ENCODE peak calls at places on chromosomes 4 and X, in ten cellular contexts. M is gastrocnemius medialis; G is NCI-H2171; H is stimulated activated naive B cell treated with anti-CD40 and anti-IgM and Interleukin-4, amounts not matched to agents 10 μg/mL and 1 μg/mL and 100 μg/mL, for 72 hours; C is NAMALWA; Z is activated T-cell treated with anti-CD3 and anti-CD28 coated beads, Interleukin-2, amount 50 U/mL, for 72 hours; F is stimulated activated CD4-positive, alpha-beta T cell treated with anti-CD3 and anti-CD28 coated beads, Interleukin-1b, Interleukin-23, amount 100 ng/mL, for 24 hours; E is stimulated activated naive CD4-positive, alpha-beta T cell; K is T-helper 2 cell; D is frontal cortex. N is an unnamed sample.

GRCh38 chr4:16161866-16162408 is 64.3 kb downstream of the TAPT1 start:
- DNase-seq in M (no peak), G (no peak), H (no peak), C (no peak), Z (no peak), F (no peak), E (no peak), K (no peak), D (no peak), N (no peak)

GRCh38 chrX:10190367-10190766 is 33.6 kb downstream of the CLCN4 start:
- DNase-seq in M (no peak), G (peak; percentile 11), H (no peak), C (peak; percentile 60), Z (no peak), F (no peak), E (no peak), K (no peak), D (peak; percentile 21), N (no peak)

GRCh38 chr4:154618708-154619315 is 6.4 kb upstream of the FGG start:
- DNase-seq in M (no peak), G (no peak), H (peak; percentile 51), C (peak; percentile 83), Z (peak; percentile 67), F (peak; percentile 19), E (peak; percentile 12), K (peak; percentile 2), D (no peak), N (no peak)

GRCh38 chrX:24147165-24147564 is 2.4 kb upstream of the ZFX start:
- DNase-seq in M (no peak), G (no peak), H (no peak), C (no peak), Z (no peak), F (no peak), E (no peak), K (no peak), D (no peak), N (no peak)

GRCh38 chr4:1333256-1333655 is 13.8 kb upstream of the UVSSA start:
- DNase-seq in M (no peak), G (no peak), H (no peak), C (no peak), Z (no peak), F (no peak), E (no peak), K (no peak), D (no peak), N (no peak)

GRCh38 chrX:16786791-16787735 is 797 bp downstream of the TXLNG start:
- DNase-seq in M (peak; percentile 11), G (peak; percentile 1), H (peak; percentile 29), C (peak; percentile 45), Z (peak; percentile 58), F (no peak), E (peak; percentile 5), K (peak; percentile 43), D (peak; percentile 29), N (peak; percentile 35)

GRCh38 chrX:148609766-148610698 is 109.6 kb downstream of the AFF2 start:
- DNase-seq in M (no peak), G (no peak), H (peak; percentile 23), C (peak; percentile 63), Z (no peak), F (no peak), E (no peak), K (no peak), D (no peak), N (no peak)

GRCh38 chrX:21813612-21814368 is 25.6 kb upstream of the MBTPS2 start:
- DNase-seq in M (no peak), G (no peak), H (no peak), C (no peak), Z (no peak), F (no peak), E (no peak), K (no peak), D (no peak), N (no peak)

GRCh38 chr4:176448761-176449160 is 129.0 kb downstream of the SPCS3 start:
- DNase-seq in M (no peak), G (no peak), H (no peak), C (no peak), Z (no peak), F (no peak), E (no peak), K (no peak), D (no peak), N (no peak)

GRCh38 chr4:105786748-105787147 is 78.2 kb downstream of the GSTCD start:
- DNase-seq in M (no peak), G (no peak), H (no peak), C (no peak), Z (no peak), F (no peak), E (no peak), K (no peak), D (no peak), N (no peak)

GRCh38 chr4:140052050-140052449 is 101.9 kb downstream of the MAML3 start:
- DNase-seq in M (no peak), G (no peak), H (no peak), C (peak; percentile 47), Z (peak; percentile 31), F (peak; percentile 21), E (no peak), K (no peak), D (no peak), N (peak; percentile 61)

GRCh38 chrX:96615448-96615847 is 69.2 kb upstream of the DIAPH2 start:
- DNase-seq in M (no peak), G (no peak), H (no peak), C (no peak), Z (no peak), F (no peak), E (no peak), K (no peak), D (no peak), N (no peak)

GRCh38 chr4:176780995-176781738 is 11.6 kb downstream of the VEGFC start:
- DNase-seq in M (no peak), G (no peak), H (no peak), C (no peak), Z (no peak), F (no peak), E (no peak), K (no peak), D (no peak), N (no peak)

GRCh38 chr4:128229458-128229805 is 58.2 kb downstream of the PGRMC2 start:
- DNase-seq in M (no peak), G (peak; percentile 4), H (no peak), C (no peak), Z (no peak), F (no peak), E (no peak), K (no peak), D (no peak), N (no peak)

GRCh38 chrX:43998374-43998773 is 25.2 kb upstream of the NDP start:
- DNase-seq in M (no peak), G (no peak), H (no peak), C (no peak), Z (no peak), F (no peak), E (no peak), K (no peak), D (no peak), N (no peak)

GRCh38 chr4:66564901-66565648 is 894.8 kb upstream of the EPHA5 start:
- DNase-seq in M (no peak), G (no peak), H (no peak), C (no peak), Z (no peak), F (no peak), E (no peak), K (no peak), D (no peak), N (no peak)

GRCh38 chrX:41921492-41922124 is 1.7 kb downstream of the CASK start:
- DNase-seq in M (no peak), G (no peak), H (no peak), C (peak; percentile 18), Z (peak; percentile 7), F (no peak), E (no peak), K (no peak), D (no peak), N (no peak)

GRCh38 chr4:95465010-95465409 is 83.8 kb downstream of the UNC5C start:
- DNase-seq in M (no peak), G (no peak), H (no peak), C (no peak), Z (no peak), F (no peak), E (no peak), K (no peak), D (no peak), N (no peak)